ENCODE peak calls at places on chromosomes 16 and 17, in six cellular contexts. One of them, this sample, is unnamed.

GRCh38 chr16:89269805-89270665 is 52.5 kb downstream of the ZNF778 start:
- DNase-seq in IMR-90: no peak
- DNase-seq in mesothelial cell of epicardium: no peak
- DNase-seq in Calu3: no peak
- DNase-seq in CD4-positive, alpha-beta T cell: no peak
- DNase-seq in NCI-H460: no peak
- DNase-seq in this sample: no peak

GRCh38 chr16:66490774-66491715 is 58.9 kb downstream of the TK2 start:
- DNase-seq in IMR-90: no peak
- DNase-seq in mesothelial cell of epicardium: no peak
- DNase-seq in Calu3: no peak
- DNase-seq in CD4-positive, alpha-beta T cell: no peak
- DNase-seq in NCI-H460: no peak
- DNase-seq in this sample: no peak

GRCh38 chr16:27317738-27318398 is 4.1 kb downstream of the IL4R start:
- DNase-seq in IMR-90: no peak
- DNase-seq in mesothelial cell of epicardium: no peak
- DNase-seq in Calu3: no peak
- DNase-seq in CD4-positive, alpha-beta T cell: no peak
- DNase-seq in NCI-H460: no peak
- DNase-seq in this sample: no peak

GRCh38 chr16:78566397-78567073 is 467.1 kb downstream of the WWOX start:
- DNase-seq in IMR-90: no peak
- DNase-seq in mesothelial cell of epicardium: no peak
- DNase-seq in Calu3: no peak
- DNase-seq in CD4-positive, alpha-beta T cell: no peak
- DNase-seq in NCI-H460: no peak
- DNase-seq in this sample: no peak

GRCh38 chr16:86824751-86825310 is 246.5 kb downstream of the FOXL1 start:
- DNase-seq in IMR-90: peak
- DNase-seq in mesothelial cell of epicardium: no peak
- DNase-seq in Calu3: peak
- DNase-seq in CD4-positive, alpha-beta T cell: no peak
- DNase-seq in NCI-H460: peak
- DNase-seq in this sample: no peak

GRCh38 chr16:66502020-66502913 is 47.7 kb downstream of the TK2 start:
- DNase-seq in IMR-90: peak
- DNase-seq in mesothelial cell of epicardium: no peak
- DNase-seq in Calu3: no peak
- DNase-seq in CD4-positive, alpha-beta T cell: no peak
- DNase-seq in NCI-H460: no peak
- DNase-seq in this sample: no peak

GRCh38 chr17:64126918-64127317 is 3.0 kb downstream of the ERN1 start:
- DNase-seq in IMR-90: peak
- DNase-seq in mesothelial cell of epicardium: no peak
- DNase-seq in Calu3: no peak
- DNase-seq in CD4-positive, alpha-beta T cell: no peak
- DNase-seq in NCI-H460: no peak
- DNase-seq in this sample: no peak

GRCh38 chr16:80894091-80894490 is 89.7 kb upstream of the CDYL2 start:
- DNase-seq in IMR-90: no peak
- DNase-seq in mesothelial cell of epicardium: no peak
- DNase-seq in Calu3: no peak
- DNase-seq in CD4-positive, alpha-beta T cell: no peak
- DNase-seq in NCI-H460: no peak
- DNase-seq in this sample: no peak

GRCh38 chr17:62627904-62628603 is 584 bp downstream of the MRC2 start:
- DNase-seq in IMR-90: peak
- DNase-seq in mesothelial cell of epicardium: peak
- DNase-seq in Calu3: peak
- DNase-seq in CD4-positive, alpha-beta T cell: no peak
- DNase-seq in NCI-H460: no peak
- DNase-seq in this sample: no peak

GRCh38 chr17:79627184-79627765 is 16.4 kb upstream of the RBFOX3 start:
- DNase-seq in IMR-90: no peak
- DNase-seq in mesothelial cell of epicardium: peak
- DNase-seq in Calu3: no peak
- DNase-seq in CD4-positive, alpha-beta T cell: no peak
- DNase-seq in NCI-H460: no peak
- DNase-seq in this sample: no peak

GRCh38 chr16:86063696-86064405 is 164.9 kb downstream of the IRF8 start:
- DNase-seq in IMR-90: no peak
- DNase-seq in mesothelial cell of epicardium: no peak
- DNase-seq in Calu3: no peak
- DNase-seq in CD4-positive, alpha-beta T cell: no peak
- DNase-seq in NCI-H460: no peak
- DNase-seq in this sample: no peak

GRCh38 chr16:53112015-53112414 is 57.2 kb downstream of the CHD9 start:
- DNase-seq in IMR-90: no peak
- DNase-seq in mesothelial cell of epicardium: no peak
- DNase-seq in Calu3: no peak
- DNase-seq in CD4-positive, alpha-beta T cell: no peak
- DNase-seq in NCI-H460: no peak
- DNase-seq in this sample: no peak

GRCh38 chr17:61360318-61360717 is 39.3 kb upstream of the TBX2 start:
- DNase-seq in IMR-90: no peak
- DNase-seq in mesothelial cell of epicardium: no peak
- DNase-seq in Calu3: no peak
- DNase-seq in CD4-positive, alpha-beta T cell: no peak
- DNase-seq in NCI-H460: no peak
- DNase-seq in this sample: no peak

GRCh38 chr17:64437944-64438525 is 10.9 kb upstream of the MILR1 start:
- DNase-seq in IMR-90: no peak
- DNase-seq in mesothelial cell of epicardium: no peak
- DNase-seq in Calu3: no peak
- DNase-seq in CD4-positive, alpha-beta T cell: no peak
- DNase-seq in NCI-H460: no peak
- DNase-seq in this sample: no peak

GRCh38 chr16:12305847-12306246 is 329.3 kb downstream of the SNX29 start:
- DNase-seq in IMR-90: no peak
- DNase-seq in mesothelial cell of epicardium: no peak
- DNase-seq in Calu3: no peak
- DNase-seq in CD4-positive, alpha-beta T cell: no peak
- DNase-seq in NCI-H460: no peak
- DNase-seq in this sample: no peak

GRCh38 chr17:49878931-49879330 is 31.1 kb upstream of the TAC4 start:
- DNase-seq in IMR-90: no peak
- DNase-seq in mesothelial cell of epicardium: no peak
- DNase-seq in Calu3: no peak
- DNase-seq in CD4-positive, alpha-beta T cell: no peak
- DNase-seq in NCI-H460: no peak
- DNase-seq in this sample: no peak

GRCh38 chr16:24685539-24686432 is 43.7 kb upstream of the TNRC6A start:
- DNase-seq in IMR-90: peak
- DNase-seq in mesothelial cell of epicardium: peak
- DNase-seq in Calu3: peak
- DNase-seq in CD4-positive, alpha-beta T cell: no peak
- DNase-seq in NCI-H460: no peak
- DNase-seq in this sample: no peak

GRCh38 chr16:25838724-25839186 is 147.0 kb downstream of the HS3ST4 start:
- DNase-seq in IMR-90: peak
- DNase-seq in mesothelial cell of epicardium: no peak
- DNase-seq in Calu3: peak
- DNase-seq in CD4-positive, alpha-beta T cell: no peak
- DNase-seq in NCI-H460: peak
- DNase-seq in this sample: peak

GRCh38 chr16:70757183-70757582 is 43.8 kb downstream of the VAC14 start:
- DNase-seq in IMR-90: no peak
- DNase-seq in mesothelial cell of epicardium: no peak
- DNase-seq in Calu3: no peak
- DNase-seq in CD4-positive, alpha-beta T cell: no peak
- DNase-seq in NCI-H460: no peak
- DNase-seq in this sample: no peak

GRCh38 chr17:10226930-10227695 is 28.7 kb upstream of the GAS7 start:
- DNase-seq in IMR-90: peak
- DNase-seq in mesothelial cell of epicardium: peak
- DNase-seq in Calu3: peak
- DNase-seq in CD4-positive, alpha-beta T cell: peak
- DNase-seq in NCI-H460: peak
- DNase-seq in this sample: peak

GRCh38 chr17:70307430-70307829 is 138.1 kb downstream of the KCNJ2 start:
- DNase-seq in IMR-90: peak
- DNase-seq in mesothelial cell of epicardium: no peak
- DNase-seq in Calu3: no peak
- DNase-seq in CD4-positive, alpha-beta T cell: no peak
- DNase-seq in NCI-H460: no peak
- DNase-seq in this sample: no peak

GRCh38 chr17:320139-320538 is 32.5 kb downstream of the RPH3AL start:
- DNase-seq in IMR-90: peak
- DNase-seq in mesothelial cell of epicardium: no peak
- DNase-seq in Calu3: no peak
- DNase-seq in CD4-positive, alpha-beta T cell: no peak
- DNase-seq in NCI-H460: no peak
- DNase-seq in this sample: no peak

GRCh38 chr16:76396977-76397376 is 119.8 kb downstream of the CNTNAP4 start:
- DNase-seq in IMR-90: no peak
- DNase-seq in mesothelial cell of epicardium: no peak
- DNase-seq in Calu3: no peak
- DNase-seq in CD4-positive, alpha-beta T cell: no peak
- DNase-seq in NCI-H460: no peak
- DNase-seq in this sample: no peak

GRCh38 chr16:34803683-34804416 is 1344.4 kb downstream of the TP53TG3F start:
- DNase-seq in IMR-90: no peak
- DNase-seq in mesothelial cell of epicardium: no peak
- DNase-seq in Calu3: no peak
- DNase-seq in CD4-positive, alpha-beta T cell: no peak
- DNase-seq in NCI-H460: no peak
- DNase-seq in this sample: no peak

GRCh38 chr17:9389116-9389515 is 186.5 kb downstream of the STX8 start:
- DNase-seq in IMR-90: peak
- DNase-seq in mesothelial cell of epicardium: no peak
- DNase-seq in Calu3: peak
- DNase-seq in CD4-positive, alpha-beta T cell: no peak
- DNase-seq in NCI-H460: no peak
- DNase-seq in this sample: no peak

GRCh38 chr17:3827124-3827773 is 18.8 kb downstream of the NCBP3 start:
- DNase-seq in IMR-90: peak
- DNase-seq in mesothelial cell of epicardium: no peak
- DNase-seq in Calu3: peak
- DNase-seq in CD4-positive, alpha-beta T cell: peak
- DNase-seq in NCI-H460: peak
- DNase-seq in this sample: no peak

GRCh38 chr17:17765921-17766320 is 70.9 kb downstream of the SREBF1 start:
- DNase-seq in IMR-90: no peak
- DNase-seq in mesothelial cell of epicardium: no peak
- DNase-seq in Calu3: no peak
- DNase-seq in CD4-positive, alpha-beta T cell: no peak
- DNase-seq in NCI-H460: no peak
- DNase-seq in this sample: no peak